ENCODE peak calls at places on chromosomes 7 and 10, in seven cellular contexts. S is HCT116, B is K562, R is SK-N-SH, I is HepG2, V is GM12878, U is H1. Z is an unnamed sample.

GRCh38 chr7:2227699-2228098 is 5.0 kb downstream of the MAD1L1 start:
- DNase-seq in S (no peak), B (no peak), R (no peak), I (no peak), V (no peak), U (no peak), Z (no peak)

GRCh38 chr10:79052311-79053080 is 16.3 kb upstream of the ZMIZ1 start:
- DNase-seq in S (no peak), B (peak; percentile 66), R (peak; percentile 66), I (peak; percentile 52), V (no peak), U (no peak), Z (peak; percentile 80)

GRCh38 chr7:142964502-142965246 is 2.5 kb upstream of the KEL start:
- DNase-seq in S (no peak), B (peak; percentile 80), R (no peak), I (no peak), V (no peak), U (no peak), Z (no peak)

GRCh38 chr10:27474741-27475140 is 29.4 kb upstream of the RAB18 start:
- DNase-seq in S (no peak), B (no peak), R (no peak), I (no peak), V (no peak), U (no peak), Z (no peak)

GRCh38 chr10:131852161-131852822 is 48.5 kb upstream of the PPP2R2D start:
- DNase-seq in S (no peak), B (no peak), R (no peak), I (no peak), V (no peak), U (no peak), Z (no peak)

GRCh38 chr7:40979296-40979695 is 723.6 kb downstream of the INHBA start:
- DNase-seq in S (no peak), B (no peak), R (no peak), I (no peak), V (no peak), U (no peak), Z (no peak)

GRCh38 chr7:4416436-4417092 is 265.5 kb upstream of the FOXK1 start:
- DNase-seq in S (no peak), B (peak; percentile 13), R (peak; percentile 72), I (no peak), V (no peak), U (no peak), Z (peak; percentile 49)

GRCh38 chr7:1665721-1666250 is 4.3 kb upstream of the ELFN1 start:
- DNase-seq in S (no peak), B (peak; percentile 66), R (peak; percentile 87), I (no peak), V (no peak), U (no peak), Z (peak; percentile 84)

GRCh38 chr10:50347394-50347802 is 96.1 kb upstream of the ASAH2 start:
- DNase-seq in S (no peak), B (no peak), R (no peak), I (no peak), V (peak; percentile 89), U (no peak), Z (no peak)

GRCh38 chr7:74174606-74175082 is 488 bp downstream of the EIF4H start:
- DNase-seq in S (no peak), B (no peak), R (peak; percentile 85), I (peak; percentile 30), V (no peak), U (no peak), Z (peak; percentile 22)

GRCh38 chr7:38306914-38307313 is 33.5 kb upstream of the TARP start:
- DNase-seq in S (no peak), B (no peak), R (no peak), I (no peak), V (no peak), U (no peak), Z (no peak)

GRCh38 chr7:55018361-55019328 is at the start of gene EGFR:
- DNase-seq in S (peak; percentile 40), B (no peak), R (peak; percentile 91), I (no peak), V (no peak), U (no peak), Z (peak; percentile 87)

GRCh38 chr10:114538544-114538906 is 119.5 kb downstream of the ABLIM1 start:
- DNase-seq in S (no peak), B (no peak), R (no peak), I (no peak), V (no peak), U (no peak), Z (no peak)

GRCh38 chr7:159143780-159144755 is 599 bp downstream of the VIPR2 start:
- DNase-seq in S (no peak), B (no peak), R (peak; percentile 71), I (no peak), V (no peak), U (no peak), Z (no peak)

DNA sequence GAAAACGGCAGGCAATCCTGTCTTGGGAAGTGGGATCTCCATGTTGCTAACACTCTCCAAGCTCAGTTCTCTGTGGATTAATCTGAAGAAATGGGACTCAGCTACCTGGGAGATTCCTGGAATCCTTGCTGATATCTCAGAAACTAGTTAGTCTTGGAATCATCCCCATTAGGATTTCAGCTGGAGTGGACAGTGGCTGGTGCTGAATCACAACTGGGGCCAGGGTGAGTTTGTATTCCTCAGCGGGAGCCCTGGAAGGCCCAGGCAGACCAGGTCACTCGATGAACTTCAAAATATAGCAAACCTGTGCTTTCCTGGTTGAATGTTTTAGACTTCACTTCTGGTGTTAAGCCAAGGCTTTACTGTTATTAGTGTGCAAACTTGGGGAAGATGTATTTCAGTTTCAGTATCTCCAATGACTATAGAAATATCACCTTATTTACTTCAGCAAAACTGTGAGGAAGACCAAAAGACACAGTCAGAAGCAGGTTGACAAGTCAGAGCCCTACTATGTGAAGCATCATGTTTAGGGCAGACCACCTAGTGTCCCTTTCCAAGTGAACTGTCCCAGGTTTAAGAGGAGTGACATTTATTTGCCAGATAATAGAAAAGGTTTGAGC is 126.1 kb downstream of the AOAH start:
- DNase-seq in S (no peak), B (no peak), R (no peak), I (no peak), V (no peak), U (no peak), Z (peak; percentile 16)
- TF ChIP-seq JUND in S (no peak), B (no peak), R (no peak), I (no peak), V (no peak), U (no peak), Z (no peak)

DNA sequence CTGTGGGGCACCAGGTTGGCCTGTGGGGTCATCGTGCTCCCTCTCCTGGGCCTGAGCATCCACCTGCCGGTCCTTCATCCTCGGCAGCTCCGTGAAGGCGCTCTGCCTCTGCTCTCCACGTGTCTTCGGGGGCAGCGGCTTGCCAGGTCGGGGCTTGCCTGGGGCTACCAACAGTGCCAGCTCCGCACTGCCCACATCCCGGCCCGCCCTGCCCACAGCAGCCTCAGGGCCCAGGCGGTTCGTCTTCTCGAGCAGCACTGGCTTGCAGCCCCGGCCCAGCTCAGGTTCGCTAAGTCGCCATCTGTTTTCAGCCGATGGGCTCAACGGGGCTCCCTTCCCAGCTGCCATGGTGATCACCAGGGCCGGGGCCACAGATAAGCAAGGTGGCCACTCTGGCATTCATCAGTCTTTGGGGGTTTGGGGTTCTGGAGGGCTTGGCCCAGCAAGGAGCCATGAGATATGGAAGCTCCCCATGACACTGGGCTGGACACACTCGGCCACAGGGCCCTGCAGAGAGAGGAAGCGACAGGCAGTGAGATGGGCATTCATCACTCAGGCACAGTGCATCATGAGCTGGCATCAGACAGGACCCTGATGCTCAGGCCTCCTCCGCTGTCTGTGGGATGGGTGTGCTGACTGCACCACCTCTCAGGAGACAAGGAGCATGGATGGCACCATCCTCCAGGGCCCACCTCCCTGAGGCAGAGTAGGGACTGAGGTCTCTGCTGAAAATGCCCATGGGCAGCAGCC is 15.5 kb downstream of the ZNF488 start:
- DNase-seq in S (no peak), B (no peak), R (no peak), I (no peak), V (no peak), U (no peak), Z (no peak)
- TF ChIP-seq JUND in S (no peak), B (no peak), R (no peak), I (no peak), V (no peak), U (no peak), Z (no peak)

GRCh38 chr7:112052507-112052906 is 153.7 kb downstream of the DOCK4 start:
- DNase-seq in S (no peak), B (no peak), R (no peak), I (no peak), V (no peak), U (no peak), Z (no peak)
- TF ChIP-seq JUND in S (no peak), B (no peak), R (no peak), I (no peak), V (no peak), U (no peak), Z (no peak)

DNA sequence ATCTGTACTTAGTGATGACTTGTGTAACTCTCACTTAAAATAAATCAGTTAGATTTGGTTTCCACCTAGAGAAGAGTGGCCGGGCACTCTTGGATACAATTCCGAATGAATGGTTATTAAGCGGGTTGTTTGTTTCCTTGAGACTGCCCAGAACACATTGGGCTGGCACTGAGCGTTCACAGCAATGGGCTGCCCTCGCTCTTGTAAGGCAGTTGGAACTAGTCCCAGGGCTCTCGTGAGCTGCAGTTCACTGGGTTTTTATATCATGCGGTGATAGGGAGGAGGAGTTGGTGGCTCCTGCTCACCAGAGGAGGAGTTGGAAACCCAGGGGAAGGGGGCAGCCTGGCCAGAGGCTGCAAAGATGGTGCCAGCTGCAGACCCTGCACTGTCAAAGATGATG is 262.4 kb downstream of the CCSER2 start:
- DNase-seq in S (no peak), B (no peak), R (no peak), I (no peak), V (no peak), U (no peak), Z (no peak)
- TF ChIP-seq JUND in S (no peak), B (no peak), R (no peak), I (no peak), V (no peak), U (no peak), Z (no peak)

GRCh38 chr10:75195035-75195763 is 15.4 kb upstream of the VDAC2 start:
- DNase-seq in S (no peak), B (no peak), R (no peak), I (no peak), V (no peak), U (no peak), Z (no peak)

GRCh38 chr10:75202321-75203096 is 8.1 kb upstream of the VDAC2 start:
- DNase-seq in S (no peak), B (no peak), R (no peak), I (peak; percentile 41), V (no peak), U (no peak), Z (no peak)

GRCh38 chr10:75201793-75202307 is 8.7 kb upstream of the VDAC2 start:
- DNase-seq in S (no peak), B (no peak), R (no peak), I (peak; percentile 45), V (no peak), U (no peak), Z (no peak)

GRCh38 chr10:75197066-75197465 is 13.5 kb upstream of the VDAC2 start:
- DNase-seq in S (no peak), B (no peak), R (no peak), I (no peak), V (no peak), U (no peak), Z (no peak)

GRCh38 chr10:75197906-75198305 is 12.7 kb upstream of the VDAC2 start:
- DNase-seq in S (no peak), B (no peak), R (no peak), I (no peak), V (no peak), U (no peak), Z (no peak)
- TF ChIP-seq JUND in S (no peak), B (no peak), R (no peak), I (no peak), V (no peak), U (no peak), Z (no peak)